ENCODE peak calls at places on chromosomes 11 and 22, in four cellular contexts. One of them, this sample, is unnamed.

GRCh38 chr11:2867722-2868548 is 17.6 kb downstream of the CDKN1C start:
- DNase-seq in progenitor cell of endocrine pancreas: no peak
- DNase-seq in left ventricle myocardium inferior: no peak
- DNase-seq in B cell: no peak
- DNase-seq in this sample: no peak

GRCh38 chr11:92211576-92212167 is 12.9 kb upstream of the FAT3 start:
- DNase-seq in progenitor cell of endocrine pancreas: peak
- DNase-seq in left ventricle myocardium inferior: no peak
- DNase-seq in B cell: no peak
- DNase-seq in this sample: peak

GRCh38 chr11:107844041-107844440 is 14.5 kb downstream of the SLC35F2 start:
- DNase-seq in progenitor cell of endocrine pancreas: no peak
- DNase-seq in left ventricle myocardium inferior: no peak
- DNase-seq in B cell: no peak
- DNase-seq in this sample: peak

GRCh38 chr11:130180491-130180890 is 20.9 kb downstream of the ST14 start:
- DNase-seq in progenitor cell of endocrine pancreas: no peak
- DNase-seq in left ventricle myocardium inferior: no peak
- DNase-seq in B cell: no peak
- DNase-seq in this sample: peak

GRCh38 chr11:59191899-59192298 is 20.0 kb downstream of the DTX4 start:
- DNase-seq in progenitor cell of endocrine pancreas: no peak
- DNase-seq in left ventricle myocardium inferior: no peak
- DNase-seq in B cell: no peak
- DNase-seq in this sample: no peak

GRCh38 chr11:121467965-121468364 is 15.2 kb upstream of the SORL1-AS1 start:
- DNase-seq in progenitor cell of endocrine pancreas: no peak
- DNase-seq in left ventricle myocardium inferior: no peak
- DNase-seq in B cell: peak
- DNase-seq in this sample: no peak

GRCh38 chr11:64028398-64029115 is 7.2 kb upstream of the FLRT1 start:
- DNase-seq in progenitor cell of endocrine pancreas: peak
- DNase-seq in left ventricle myocardium inferior: no peak
- DNase-seq in B cell: no peak
- DNase-seq in this sample: no peak

GRCh38 chr11:129937592-129938238 is 42.3 kb upstream of the NFRKB start:
- DNase-seq in progenitor cell of endocrine pancreas: no peak
- DNase-seq in left ventricle myocardium inferior: no peak
- DNase-seq in B cell: no peak
- DNase-seq in this sample: no peak

GRCh38 chr22:41478891-41479521 is 10.1 kb downstream of the ACO2 start:
- DNase-seq in progenitor cell of endocrine pancreas: no peak
- DNase-seq in left ventricle myocardium inferior: no peak
- DNase-seq in B cell: peak
- DNase-seq in this sample: no peak

GRCh38 chr22:49201046-49201970 is 626.4 kb downstream of the BRD1 start:
- DNase-seq in progenitor cell of endocrine pancreas: peak
- DNase-seq in left ventricle myocardium inferior: no peak
- DNase-seq in B cell: no peak
- DNase-seq in this sample: no peak

GRCh38 chr11:70680781-70681281 is 282.5 kb downstream of the CTTN start:
- DNase-seq in progenitor cell of endocrine pancreas: no peak
- DNase-seq in left ventricle myocardium inferior: no peak
- DNase-seq in B cell: no peak
- DNase-seq in this sample: no peak

DNA sequence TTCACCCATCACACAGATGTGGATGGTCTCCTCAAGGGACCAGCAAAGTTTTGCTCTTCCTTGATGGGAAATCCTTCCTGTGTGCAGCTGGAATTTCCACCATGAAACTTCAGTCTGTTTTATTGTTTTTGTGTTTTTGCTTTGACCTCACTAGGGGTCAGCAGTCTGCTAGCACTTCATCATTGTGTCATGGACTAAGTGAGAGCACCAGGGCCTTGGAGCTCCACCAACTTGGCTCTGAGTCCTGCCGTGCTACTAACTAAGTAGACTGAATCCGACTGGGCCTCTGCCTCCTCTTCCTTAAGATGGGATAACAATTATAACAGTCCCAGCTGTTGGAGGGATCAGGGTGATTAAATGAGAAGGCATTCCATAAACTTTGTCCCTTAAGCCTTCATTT is 305.8 kb upstream of the NCAM1 start:
- DNase-seq in progenitor cell of endocrine pancreas: no peak
- DNase-seq in left ventricle myocardium inferior: peak
- DNase-seq in B cell: no peak
- DNase-seq in this sample: peak
- TF ChIP-seq CTCF in progenitor cell of endocrine pancreas: no peak
- TF ChIP-seq CTCF in left ventricle myocardium inferior: no peak
- TF ChIP-seq CTCF in B cell: no peak
- TF ChIP-seq CTCF in this sample: no peak

GRCh38 chr11:76075699-76076098 is 130.6 kb downstream of the WNT11 start:
- DNase-seq in progenitor cell of endocrine pancreas: no peak
- DNase-seq in left ventricle myocardium inferior: no peak
- DNase-seq in B cell: no peak
- DNase-seq in this sample: no peak
- TF ChIP-seq CTCF in progenitor cell of endocrine pancreas: no peak
- TF ChIP-seq CTCF in left ventricle myocardium inferior: no peak
- TF ChIP-seq CTCF in B cell: no peak
- TF ChIP-seq CTCF in this sample: no peak

DNA sequence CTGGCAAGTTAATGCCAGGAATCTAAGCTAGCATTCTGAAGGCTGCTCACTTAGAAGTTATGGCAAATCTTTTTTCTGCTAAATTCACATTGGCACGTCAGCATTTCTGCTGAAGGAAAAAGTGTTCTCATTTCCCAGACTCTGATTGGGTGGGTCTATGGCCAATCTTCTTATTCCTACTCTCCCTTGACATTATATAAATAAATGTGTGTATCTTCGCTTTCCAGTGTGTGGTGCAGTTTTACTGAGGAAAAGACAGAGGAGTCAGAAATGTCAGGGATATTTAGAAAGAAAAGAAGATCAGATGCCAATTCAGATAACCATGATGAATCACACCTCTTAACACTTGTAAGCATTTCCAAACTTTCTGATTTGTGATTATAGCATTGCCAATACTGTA is 3.2 kb upstream of the BDNF start:
- DNase-seq in progenitor cell of endocrine pancreas: no peak
- DNase-seq in left ventricle myocardium inferior: no peak
- DNase-seq in B cell: no peak
- DNase-seq in this sample: no peak
- TF ChIP-seq CTCF in progenitor cell of endocrine pancreas: no peak
- TF ChIP-seq CTCF in left ventricle myocardium inferior: no peak
- TF ChIP-seq CTCF in B cell: no peak
- TF ChIP-seq CTCF in this sample: no peak

GRCh38 chr11:47376543-47377371 is 1.6 kb downstream of the SPI1 start:
- DNase-seq in progenitor cell of endocrine pancreas: no peak
- DNase-seq in left ventricle myocardium inferior: peak
- DNase-seq in B cell: peak
- DNase-seq in this sample: peak
- TF ChIP-seq CTCF in progenitor cell of endocrine pancreas: no peak
- TF ChIP-seq CTCF in left ventricle myocardium inferior: no peak
- TF ChIP-seq CTCF in B cell: no peak
- TF ChIP-seq CTCF in this sample: no peak

GRCh38 chr11:1293619-1294015 is 15.8 kb downstream of the TOLLIP start:
- DNase-seq in progenitor cell of endocrine pancreas: no peak
- DNase-seq in left ventricle myocardium inferior: peak
- DNase-seq in B cell: peak
- DNase-seq in this sample: no peak
- TF ChIP-seq CTCF in progenitor cell of endocrine pancreas: peak
- TF ChIP-seq CTCF in left ventricle myocardium inferior: no peak
- TF ChIP-seq CTCF in B cell: no peak
- TF ChIP-seq CTCF in this sample: peak

GRCh38 chr11:131668867-131669780 is 298.7 kb downstream of the NTM start:
- DNase-seq in progenitor cell of endocrine pancreas: no peak
- DNase-seq in left ventricle myocardium inferior: no peak
- DNase-seq in B cell: peak
- DNase-seq in this sample: no peak
- TF ChIP-seq CTCF in progenitor cell of endocrine pancreas: peak
- TF ChIP-seq CTCF in left ventricle myocardium inferior: peak
- TF ChIP-seq CTCF in B cell: peak
- TF ChIP-seq CTCF in this sample: peak

DNA sequence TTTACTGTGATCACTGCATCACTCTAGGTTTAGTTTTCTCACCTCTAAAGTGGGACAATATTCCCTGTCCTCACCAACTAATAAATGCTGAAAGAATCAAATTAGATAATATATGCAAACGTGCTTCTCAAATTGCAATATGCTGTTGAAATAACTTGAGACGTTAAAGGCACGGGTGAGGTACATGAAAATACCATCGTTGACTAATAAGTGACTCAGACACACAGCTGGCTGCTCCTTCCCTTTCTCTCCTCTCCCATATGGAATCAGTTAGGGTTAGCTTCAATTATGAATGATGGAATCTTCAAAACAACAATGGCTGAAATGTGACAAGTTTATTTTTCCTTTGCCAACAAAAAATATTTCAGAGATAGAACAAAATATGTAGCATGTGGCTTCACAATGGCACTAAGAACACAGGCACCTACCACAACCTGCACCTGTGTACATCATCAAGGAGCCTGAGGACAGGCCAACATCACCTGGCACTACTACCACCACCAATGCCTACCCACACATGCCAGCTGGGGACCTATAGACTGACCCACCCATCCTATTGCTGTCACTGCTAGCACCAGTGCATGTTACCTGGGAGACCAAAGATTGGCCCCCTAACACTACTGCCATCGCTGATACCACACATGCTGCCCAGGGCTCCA is 13.7 kb downstream of the GDPD4 start:
- DNase-seq in progenitor cell of endocrine pancreas: no peak
- DNase-seq in left ventricle myocardium inferior: no peak
- DNase-seq in B cell: no peak
- DNase-seq in this sample: peak
- TF ChIP-seq CTCF in progenitor cell of endocrine pancreas: no peak
- TF ChIP-seq CTCF in left ventricle myocardium inferior: no peak
- TF ChIP-seq CTCF in B cell: no peak
- TF ChIP-seq CTCF in this sample: no peak

GRCh38 chr11:127789887-127790286 is 789.3 kb upstream of the KIRREL3 start:
- DNase-seq in progenitor cell of endocrine pancreas: no peak
- DNase-seq in left ventricle myocardium inferior: no peak
- DNase-seq in B cell: no peak
- DNase-seq in this sample: no peak
- TF ChIP-seq CTCF in progenitor cell of endocrine pancreas: peak
- TF ChIP-seq CTCF in left ventricle myocardium inferior: peak
- TF ChIP-seq CTCF in B cell: no peak
- TF ChIP-seq CTCF in this sample: no peak

GRCh38 chr22:27892811-27893210 is 26.2 kb downstream of the PITPNB start:
- DNase-seq in progenitor cell of endocrine pancreas: no peak
- DNase-seq in left ventricle myocardium inferior: no peak
- DNase-seq in B cell: no peak
- DNase-seq in this sample: no peak

GRCh38 chr22:27895600-27895999 is 23.5 kb downstream of the PITPNB start:
- DNase-seq in progenitor cell of endocrine pancreas: no peak
- DNase-seq in left ventricle myocardium inferior: no peak
- DNase-seq in B cell: no peak
- DNase-seq in this sample: no peak

GRCh38 chr22:27888310-27888709 is 30.7 kb downstream of the PITPNB start:
- DNase-seq in progenitor cell of endocrine pancreas: no peak
- DNase-seq in left ventricle myocardium inferior: no peak
- DNase-seq in B cell: no peak
- DNase-seq in this sample: no peak

GRCh38 chr22:27896251-27896650 is 22.8 kb downstream of the PITPNB start:
- DNase-seq in progenitor cell of endocrine pancreas: no peak
- DNase-seq in left ventricle myocardium inferior: peak
- DNase-seq in B cell: no peak
- DNase-seq in this sample: no peak

DNA sequence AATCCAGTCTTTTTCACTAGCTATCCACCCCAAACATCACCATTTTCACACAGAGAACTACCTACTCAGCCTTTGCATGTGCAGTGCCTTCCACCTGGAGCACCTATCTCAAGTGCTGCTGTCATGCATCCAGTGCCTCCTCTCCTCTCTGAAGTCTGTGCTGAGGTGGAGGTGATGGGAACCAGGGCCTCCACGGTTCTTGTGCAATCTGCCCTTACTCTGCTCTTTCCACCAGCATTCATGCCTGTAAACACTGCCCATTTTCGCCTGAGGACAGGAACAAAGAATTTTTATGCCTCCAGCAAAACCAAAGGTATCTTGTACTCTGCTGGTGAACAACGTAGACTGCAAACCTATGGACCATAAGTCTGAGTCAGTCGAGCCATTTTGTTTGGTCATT is 27.0 kb downstream of the PITPNB start:
- DNase-seq in progenitor cell of endocrine pancreas: no peak
- DNase-seq in left ventricle myocardium inferior: peak
- DNase-seq in B cell: no peak
- DNase-seq in this sample: no peak
- TF ChIP-seq CTCF in progenitor cell of endocrine pancreas: no peak
- TF ChIP-seq CTCF in left ventricle myocardium inferior: no peak
- TF ChIP-seq CTCF in B cell: no peak
- TF ChIP-seq CTCF in this sample: no peak